ENCODE peak calls at places on chromosomes 12 and 14, in eight cellular contexts. One of them, this sample, is unnamed.

GRCh38 chr12:103495158-103495782 is 498 bp downstream of the C12orf42 start:
- DNase-seq in lower lobe of right lung: peak
- DNase-seq in stimulated activated CD4-positive, alpha-beta T cell treated with anti-CD3 and anti-CD28 coated beads, Interleukin-15, amount 100 ng/mL, for 1 hour: peak
- DNase-seq in RPMI8226: no peak
- DNase-seq in RPMI7951: no peak
- DNase-seq in GM23248: no peak
- DNase-seq in KBM-7: peak
- DNase-seq in left colon: peak
- DNase-seq in this sample: peak

GRCh38 chr12:120980800-120981368 is 2.5 kb downstream of the HNF1A start:
- DNase-seq in lower lobe of right lung: no peak
- DNase-seq in stimulated activated CD4-positive, alpha-beta T cell treated with anti-CD3 and anti-CD28 coated beads, Interleukin-15, amount 100 ng/mL, for 1 hour: no peak
- DNase-seq in left colon: peak
- DNase-seq in GM23248: no peak
- DNase-seq in KBM-7: no peak
- DNase-seq in RPMI7951: no peak
- DNase-seq in RPMI8226: no peak
- DNase-seq in this sample: no peak

GRCh38 chr12:55931780-55932545 is 1.0 kb downstream of the DGKA start:
- DNase-seq in left colon: peak
- DNase-seq in KBM-7: no peak
- DNase-seq in lower lobe of right lung: peak
- DNase-seq in RPMI8226: peak
- DNase-seq in RPMI7951: peak
- DNase-seq in stimulated activated CD4-positive, alpha-beta T cell treated with anti-CD3 and anti-CD28 coated beads, Interleukin-15, amount 100 ng/mL, for 1 hour: no peak
- DNase-seq in GM23248: peak
- DNase-seq in this sample: peak

GRCh38 chr12:120249875-120250795 is 15.4 kb downstream of the PXN start:
- DNase-seq in left colon: peak
- DNase-seq in GM23248: peak
- DNase-seq in stimulated activated CD4-positive, alpha-beta T cell treated with anti-CD3 and anti-CD28 coated beads, Interleukin-15, amount 100 ng/mL, for 1 hour: no peak
- DNase-seq in RPMI8226: no peak
- DNase-seq in RPMI7951: peak
- DNase-seq in lower lobe of right lung: no peak
- DNase-seq in KBM-7: peak
- DNase-seq in this sample: no peak

GRCh38 chr14:32399920-32400319 is 70.8 kb downstream of the AKAP6 start:
- DNase-seq in RPMI7951: no peak
- DNase-seq in RPMI8226: no peak
- DNase-seq in GM23248: no peak
- DNase-seq in lower lobe of right lung: no peak
- DNase-seq in KBM-7: no peak
- DNase-seq in left colon: no peak
- DNase-seq in stimulated activated CD4-positive, alpha-beta T cell treated with anti-CD3 and anti-CD28 coated beads, Interleukin-15, amount 100 ng/mL, for 1 hour: no peak
- DNase-seq in this sample: no peak

GRCh38 chr12:25052191-25053020 is 103.5 kb upstream of the BCAT1 start:
- DNase-seq in RPMI7951: no peak
- DNase-seq in stimulated activated CD4-positive, alpha-beta T cell treated with anti-CD3 and anti-CD28 coated beads, Interleukin-15, amount 100 ng/mL, for 1 hour: peak
- DNase-seq in KBM-7: peak
- DNase-seq in GM23248: no peak
- DNase-seq in lower lobe of right lung: no peak
- DNase-seq in left colon: no peak
- DNase-seq in RPMI8226: peak
- DNase-seq in this sample: peak

GRCh38 chr12:47604474-47604873 is 101.4 kb downstream of the RPAP3 start:
- DNase-seq in GM23248: no peak
- DNase-seq in KBM-7: no peak
- DNase-seq in left colon: no peak
- DNase-seq in lower lobe of right lung: no peak
- DNase-seq in stimulated activated CD4-positive, alpha-beta T cell treated with anti-CD3 and anti-CD28 coated beads, Interleukin-15, amount 100 ng/mL, for 1 hour: no peak
- DNase-seq in RPMI8226: no peak
- DNase-seq in RPMI7951: no peak
- DNase-seq in this sample: no peak

GRCh38 chr12:111467092-111467861 is 61.6 kb downstream of the SH2B3 start:
- DNase-seq in KBM-7: no peak
- DNase-seq in lower lobe of right lung: no peak
- DNase-seq in left colon: no peak
- DNase-seq in RPMI7951: no peak
- DNase-seq in RPMI8226: no peak
- DNase-seq in GM23248: peak
- DNase-seq in stimulated activated CD4-positive, alpha-beta T cell treated with anti-CD3 and anti-CD28 coated beads, Interleukin-15, amount 100 ng/mL, for 1 hour: no peak
- DNase-seq in this sample: no peak

GRCh38 chr12:1422604-1423315 is 171.6 kb downstream of the FBXL14 start:
- DNase-seq in stimulated activated CD4-positive, alpha-beta T cell treated with anti-CD3 and anti-CD28 coated beads, Interleukin-15, amount 100 ng/mL, for 1 hour: no peak
- DNase-seq in RPMI7951: no peak
- DNase-seq in RPMI8226: no peak
- DNase-seq in left colon: no peak
- DNase-seq in GM23248: no peak
- DNase-seq in lower lobe of right lung: no peak
- DNase-seq in KBM-7: no peak
- DNase-seq in this sample: no peak

GRCh38 chr12:509494-509893 is 49.8 kb downstream of the B4GALNT3 start:
- DNase-seq in lower lobe of right lung: no peak
- DNase-seq in stimulated activated CD4-positive, alpha-beta T cell treated with anti-CD3 and anti-CD28 coated beads, Interleukin-15, amount 100 ng/mL, for 1 hour: no peak
- DNase-seq in KBM-7: no peak
- DNase-seq in RPMI7951: peak
- DNase-seq in RPMI8226: no peak
- DNase-seq in left colon: no peak
- DNase-seq in GM23248: peak
- DNase-seq in this sample: no peak

GRCh38 chr12:92543359-92543758 is 159.4 kb upstream of the PLEKHG7 start:
- DNase-seq in left colon: peak
- DNase-seq in RPMI7951: no peak
- DNase-seq in stimulated activated CD4-positive, alpha-beta T cell treated with anti-CD3 and anti-CD28 coated beads, Interleukin-15, amount 100 ng/mL, for 1 hour: no peak
- DNase-seq in lower lobe of right lung: no peak
- DNase-seq in KBM-7: no peak
- DNase-seq in GM23248: no peak
- DNase-seq in RPMI8226: no peak
- DNase-seq in this sample: no peak

This sample was measured in effector memory CD4-positive, alpha-beta T cell.